ENCODE peak calls at places on chromosome 10, in six cellular contexts. T is body of pancreas, V is colonic mucosa, G is RWPE2, A is left ventricle myocardium inferior, Z is AG04450. W is an unnamed sample.

GRCh38 chr10:6320320-6321010 is 117.7 kb downstream of the PFKFB3 start:
- DNase-seq in Z (no peak), T (no peak), G (no peak), A (no peak), V (no peak), W (no peak)

GRCh38 chr10:60466267-60467201 is 76.9 kb upstream of the ANK3 start:
- DNase-seq in T (no peak), A (no peak), Z (peak; percentile 11), G (no peak), V (no peak), W (no peak)

GRCh38 chr10:21732067-21732772 is 198.2 kb downstream of the MLLT10 start:
- DNase-seq in G (no peak), T (peak; percentile 58), A (peak; percentile 62), Z (peak; percentile 61), V (no peak), W (peak; percentile 69)

GRCh38 chr10:110802090-110802489 is 69.6 kb upstream of the PDCD4 start:
- DNase-seq in V (no peak), G (no peak), Z (peak; percentile 53), T (no peak), A (no peak), W (no peak)

GRCh38 chr10:45379891-45380540 is 6.0 kb downstream of the ALOX5 start:
- DNase-seq in G (no peak), A (peak; percentile 33), Z (no peak), T (peak; percentile 75), V (peak; percentile 33), W (no peak)

GRCh38 chr10:98446121-98446655 is 547 bp downstream of the HPS1 start:
- DNase-seq in G (no peak), A (no peak), V (peak; percentile 35), Z (no peak), T (peak; percentile 34), W (no peak)

GRCh38 chr10:106981461-106981850 is 183.1 kb downstream of the SORCS1 start:
- DNase-seq in T (no peak), Z (no peak), V (no peak), G (no peak), A (no peak), W (no peak)

GRCh38 chr10:103445767-103446567 is 6.2 kb downstream of the CALHM2 start:
- DNase-seq in G (no peak), V (peak; percentile 40), Z (no peak), T (peak; percentile 65), A (peak; percentile 82), W (no peak)

GRCh38 chr10:117254338-117254737 is 13.4 kb downstream of the SLC18A2 start:
- DNase-seq in A (no peak), Z (no peak), G (no peak), V (no peak), T (no peak), W (no peak)

GRCh38 chr10:114596793-114597192 is 61.3 kb downstream of the ABLIM1 start:
- DNase-seq in Z (no peak), T (no peak), G (no peak), V (no peak), A (no peak), W (no peak)

GRCh38 chr10:132326925-132327324 is 5.1 kb upstream of the LRRC27 start:
- DNase-seq in T (no peak), G (no peak), V (no peak), Z (no peak), A (no peak), W (no peak)
- H3K27ac ChIP-seq in T (no peak overlapping the region), G (no peak overlapping the region), V (no peak overlapping the region), Z (no peak overlapping the region), A (no peak overlapping the region), W (no peak overlapping the region)

DNA sequence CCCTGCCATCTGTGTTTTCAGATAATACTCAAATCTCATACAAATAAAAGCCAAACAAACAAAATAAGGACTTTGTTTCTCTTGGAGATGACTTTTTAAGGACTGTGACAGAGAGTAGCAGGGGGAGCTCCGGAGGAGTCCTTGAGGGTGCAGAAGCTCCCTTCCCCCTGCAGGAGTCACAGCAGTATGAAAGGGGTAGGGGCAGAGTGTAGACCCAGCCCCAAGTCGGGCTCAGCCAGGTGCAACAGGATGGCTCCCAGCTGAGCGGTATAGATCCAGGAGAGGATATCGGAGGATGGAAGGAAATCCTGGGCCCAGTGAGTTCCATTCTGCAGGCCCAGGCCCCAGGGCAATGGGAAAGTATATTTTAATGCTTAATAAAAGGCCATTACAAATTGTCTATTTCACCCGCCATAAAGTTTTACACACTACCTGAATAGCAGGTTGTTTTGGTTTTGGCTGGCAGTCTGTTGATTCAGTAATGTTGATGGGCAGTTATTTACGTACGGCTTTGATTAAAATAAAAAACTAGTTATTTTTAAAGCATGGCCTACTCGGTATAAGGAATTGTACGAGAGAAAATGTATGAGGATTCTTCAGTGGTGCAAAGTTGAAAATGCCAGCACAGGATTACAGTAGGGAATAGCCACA is 206.0 kb downstream of the CELF2 start:
- DNase-seq in T (no peak), V (no peak), A (no peak), Z (no peak), G (no peak), W (no peak)
- H3K27ac ChIP-seq in T (no peak overlapping the region), V (no peak overlapping the region), A (peak overlapping the region; percentile 64), Z (no peak overlapping the region), G (no peak overlapping the region), W (no peak overlapping the region)

DNA sequence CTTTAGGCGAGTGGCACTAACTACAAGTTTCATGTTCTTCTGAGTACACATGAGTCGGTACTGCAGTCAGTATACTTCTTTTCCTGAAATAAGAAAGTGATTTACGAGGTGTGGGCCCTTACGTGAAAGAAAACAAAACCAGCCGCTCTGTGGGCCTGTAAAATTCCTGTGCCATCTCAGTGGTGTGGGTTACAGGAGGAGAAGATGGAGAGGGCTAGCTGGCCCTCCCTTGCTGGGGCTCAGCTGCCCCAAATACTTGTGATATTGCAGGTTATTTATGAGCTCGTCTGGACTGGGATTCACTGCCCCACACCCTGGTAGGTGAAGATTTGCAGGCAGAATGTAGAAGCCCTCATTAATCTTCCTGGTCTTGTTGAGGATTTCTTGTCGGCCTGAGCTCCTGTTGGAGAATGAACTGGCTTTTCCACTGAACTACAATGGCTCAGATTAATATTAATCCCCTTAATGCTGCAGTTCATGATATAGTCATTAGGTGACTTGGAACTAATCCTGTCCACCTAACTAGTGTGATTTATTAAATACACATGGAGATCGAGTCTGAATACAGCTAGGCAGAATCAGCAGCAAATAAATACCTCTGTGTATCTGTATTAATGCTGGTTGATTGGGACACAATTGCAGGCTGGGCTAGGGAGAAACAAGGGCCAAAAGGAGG is 68.0 kb downstream of the GBF1 start:
- DNase-seq in V (no peak), A (no peak), G (no peak), Z (no peak), T (no peak), W (no peak)
- H3K27ac ChIP-seq in V (no peak overlapping the region), A (peak overlapping the region; percentile 21), G (no peak overlapping the region), Z (no peak overlapping the region), T (peak overlapping the region; percentile 7), W (no peak overlapping the region)

GRCh38 chr10:93753621-93754250 is 4.0 kb upstream of the LGI1 start:
- DNase-seq in V (no peak), Z (no peak), G (no peak), A (no peak), T (no peak), W (no peak)
- H3K27ac ChIP-seq in V (no peak overlapping the region), Z (no peak overlapping the region), G (no peak overlapping the region), A (no peak overlapping the region), T (no peak overlapping the region), W (no peak overlapping the region)

GRCh38 chr10:78358982-78359381 is 325.3 kb downstream of the RPS24 start:
- DNase-seq in G (no peak), A (no peak), V (no peak), Z (no peak), T (no peak), W (no peak)
- H3K27ac ChIP-seq in G (no peak overlapping the region), A (no peak overlapping the region), V (no peak overlapping the region), Z (no peak overlapping the region), T (no peak overlapping the region), W (no peak overlapping the region)

DNA sequence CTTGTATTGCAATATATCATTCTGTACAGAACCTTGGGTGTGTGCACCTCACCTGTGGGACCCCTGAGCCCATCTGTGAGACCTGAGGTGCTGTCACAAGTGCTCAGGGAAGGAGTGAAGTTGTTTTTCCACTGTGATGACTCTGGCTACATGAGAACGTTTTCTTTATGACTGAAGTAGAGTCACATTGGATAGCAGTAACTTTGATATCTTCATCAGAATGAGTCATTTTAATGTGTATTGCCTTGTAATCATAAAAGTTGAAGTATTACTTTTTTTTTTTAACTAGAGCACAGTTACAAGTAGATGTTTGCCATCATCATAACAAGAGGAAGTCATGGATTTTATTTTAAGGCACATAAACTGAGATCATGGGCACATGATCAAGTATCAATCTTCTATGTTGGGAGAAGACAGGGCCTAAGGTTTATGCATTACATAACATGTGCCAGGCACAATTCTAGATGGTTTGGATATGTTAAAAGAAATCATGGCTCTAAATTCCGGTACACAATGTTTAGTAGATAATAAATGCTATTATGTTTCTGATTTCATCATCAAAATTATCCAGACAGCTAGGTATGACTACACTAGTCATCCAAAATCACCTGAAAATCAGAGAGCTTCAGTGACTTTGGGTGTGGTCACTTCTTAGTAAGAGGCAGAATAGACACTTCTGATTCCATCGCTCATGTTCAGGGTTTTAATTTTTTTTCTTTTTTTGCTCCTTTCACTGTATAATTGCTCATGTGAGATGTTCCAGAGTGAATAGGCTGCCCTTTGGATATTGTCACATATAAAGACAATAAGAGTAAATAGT is 82.7 kb upstream of the KLF6 start:
- DNase-seq in T (no peak), G (no peak), Z (no peak), V (no peak), A (no peak), W (no peak)
- H3K27ac ChIP-seq in T (no peak overlapping the region), G (no peak overlapping the region), Z (no peak overlapping the region), V (peak overlapping the region; percentile 80), A (no peak overlapping the region), W (no peak overlapping the region)